ENCODE peak calls at places on chromosomes 6 and 20, in seven cellular contexts. L is HFF-Myc; U is naive B cell; T is NCI-H526 treated with DMSO at 0.1 percent for 48 hours; G is GM18507; R is activated naive CD4-positive, alpha-beta T cell treated with anti-CD3 and anti-CD28 coated beads, Interleukin-2, amount 50 U/mL, for 16 hours; O is stimulated activated CD4-positive, alpha-beta T cell treated with anti-CD3 and anti-CD28 coated beads, Interleukin-1b, Interleukin-23, amount 100 ng/mL, for 48 hours. F is an unnamed sample.

GRCh38 chr6:68718379-68719073 is 83.4 kb downstream of the ADGRB3 start:
- DNase-seq in T (no peak), L (no peak), O (no peak), R (no peak), U (no peak), G (no peak), F (no peak)

GRCh38 chr6:7137335-7138106 is 29.8 kb downstream of the RREB1 start:
- DNase-seq in R (peak; percentile 66), O (peak; percentile 79), G (no peak), L (no peak), U (peak; percentile 22), T (peak; percentile 19), F (peak; percentile 62)

GRCh38 chr6:4480788-4481725 is 295.1 kb upstream of the CDYL start:
- DNase-seq in G (no peak), L (no peak), T (peak; percentile 78), O (no peak), U (no peak), R (no peak), F (no peak)

GRCh38 chr6:31510007-31510406 is 12.1 kb downstream of the MICB start:
- DNase-seq in U (no peak), L (no peak), G (no peak), O (no peak), R (no peak), T (no peak), F (no peak)

GRCh38 chr6:13526718-13527668 is 39.6 kb upstream of the GFOD1 start:
- DNase-seq in G (no peak), U (peak; percentile 83), L (no peak), T (no peak), R (peak; percentile 19), O (no peak), F (peak; percentile 97)

GRCh38 chr20:13525225-13525940 is 113.3 kb downstream of the TASP1 start:
- DNase-seq in R (no peak), L (peak; percentile 97), T (no peak), U (no peak), O (no peak), G (no peak), F (no peak)

GRCh38 chr6:26351544-26351953 is 13.4 kb upstream of the BTN3A2 start:
- DNase-seq in G (no peak), L (peak; percentile 95), R (no peak), T (no peak), O (no peak), U (no peak), F (no peak)

GRCh38 chr20:884983-885952 is 30.9 kb downstream of the ANGPT4 start:
- DNase-seq in U (no peak), L (no peak), R (no peak), T (no peak), G (no peak), O (no peak), F (no peak)

GRCh38 chr6:169921853-169922779 is 170.7 kb downstream of the ERMARD start:
- DNase-seq in R (no peak), O (peak; percentile 57), U (no peak), T (no peak), G (no peak), L (no peak), F (no peak)

GRCh38 chr20:11891081-11891826 is 26.4 kb upstream of the BTBD3 start:
- DNase-seq in L (no peak), O (peak; percentile 8), T (no peak), G (no peak), U (peak; percentile 14), R (peak; percentile 24), F (no peak)

GRCh38 chr6:150195996-150196417 is 53.2 kb downstream of the PPP1R14C start:
- DNase-seq in O (no peak), R (no peak), G (no peak), L (no peak), T (peak; percentile 9), U (no peak), F (no peak)

GRCh38 chr20:13717631-13718044 is 67.1 kb downstream of the ESF1 start:
- DNase-seq in O (no peak), G (no peak), L (no peak), T (no peak), U (no peak), R (no peak), F (no peak)

GRCh38 chr6:7730003-7730402 is 4.1 kb downstream of the BMP6 start:
- DNase-seq in G (no peak), O (no peak), U (no peak), R (no peak), T (no peak), L (no peak), F (no peak)

GRCh38 chr20:40470313-40471260 is 218.4 kb downstream of the MAFB start:
- DNase-seq in O (no peak), R (no peak), T (no peak), L (no peak), G (no peak), U (no peak), F (peak; percentile 37)

GRCh38 chr20:19519461-19519860 is 238.6 kb upstream of the RIN2 start:
- DNase-seq in R (no peak), L (no peak), U (no peak), O (no peak), T (no peak), G (no peak), F (no peak)

GRCh38 chr20:31516166-31516565 is 1.9 kb downstream of the HM13 start:
- DNase-seq in R (no peak), G (no peak), U (no peak), L (no peak), T (no peak), O (no peak), F (no peak)

GRCh38 chr6:8082572-8082953 is 18.4 kb upstream of the BLOC1S5 start:
- DNase-seq in G (no peak), O (no peak), L (no peak), R (no peak), T (no peak), U (no peak), F (no peak)

GRCh38 chr20:50580016-50580747 is 70.0 kb downstream of the PTPN1 start:
- DNase-seq in L (no peak), R (peak; percentile 55), T (no peak), O (no peak), U (peak; percentile 44), G (peak; percentile 43), F (peak; percentile 67)

GRCh38 chr6:27810768-27811298 is 101.4 kb downstream of the OR2B2 start:
- DNase-seq in R (no peak), L (no peak), U (no peak), O (peak; percentile 27), G (no peak), T (no peak), F (peak; percentile 81)

GRCh38 chr6:125529061-125529460 is 220.4 kb upstream of the HEY2 start:
- DNase-seq in G (no peak), R (no peak), T (no peak), U (no peak), O (no peak), L (no peak), F (no peak)

GRCh38 chr6:5302220-5302946 is 41.1 kb downstream of the FARS2 start:
- DNase-seq in T (no peak), R (no peak), G (peak; percentile 44), U (no peak), L (no peak), O (peak; percentile 76), F (no peak)

GRCh38 chr6:95091823-95092436 is 485.4 kb upstream of the MANEA start:
- DNase-seq in U (no peak), T (peak; percentile 27), G (no peak), O (no peak), L (peak; percentile 20), R (no peak), F (peak; percentile 74)

GRCh38 chr20:50982372-50982771 is 23.8 kb downstream of the MOCS3 start:
- DNase-seq in O (no peak), G (no peak), U (no peak), R (no peak), T (no peak), L (no peak), F (no peak)

GRCh38 chr6:107657755-107658461 is 166.2 kb downstream of the SCML4 start:
- DNase-seq in O (peak; percentile 67), L (no peak), R (peak; percentile 36), U (peak; percentile 86), G (peak; percentile 50), T (no peak), F (peak; percentile 97)

F was measured in NAMALWA.